ENCODE peak calls at places on chromosomes 2 and 18, in six cellular contexts. One of them, this sample, is unnamed.

GRCh38 chr2:227323818-227324217 is 1.2 kb upstream of the MFF start:
- DNase-seq in T follicular helper cell: no peak
- DNase-seq in NCI-H2107: no peak
- DNase-seq in left ventricle myocardium superior: no peak
- DNase-seq in T-helper 1 cell: no peak
- DNase-seq in activated CD4-positive, CD25-positive, alpha-beta regulatory T cell treated with anti-CD3 and anti-CD28 coated beads, Interleukin-2, amount 50 U/mL, for 72 hours: no peak
- DNase-seq in this sample: no peak

GRCh38 chr2:6665093-6665721 is 200.5 kb downstream of the CMPK2 start:
- DNase-seq in T follicular helper cell: no peak
- DNase-seq in NCI-H2107: no peak
- DNase-seq in left ventricle myocardium superior: no peak
- DNase-seq in T-helper 1 cell: no peak
- DNase-seq in activated CD4-positive, CD25-positive, alpha-beta regulatory T cell treated with anti-CD3 and anti-CD28 coated beads, Interleukin-2, amount 50 U/mL, for 72 hours: no peak
- DNase-seq in this sample: no peak

GRCh38 chr2:157404363-157404762 is 39.5 kb downstream of the CYTIP start:
- DNase-seq in T follicular helper cell: peak; percentile 69
- DNase-seq in NCI-H2107: no peak
- DNase-seq in left ventricle myocardium superior: no peak
- DNase-seq in T-helper 1 cell: peak; percentile 68
- DNase-seq in activated CD4-positive, CD25-positive, alpha-beta regulatory T cell treated with anti-CD3 and anti-CD28 coated beads, Interleukin-2, amount 50 U/mL, for 72 hours: peak; percentile 45
- DNase-seq in this sample: no peak

GRCh38 chr2:136495636-136496035 is 269.7 kb upstream of the THSD7B start:
- DNase-seq in T follicular helper cell: no peak
- DNase-seq in NCI-H2107: no peak
- DNase-seq in left ventricle myocardium superior: no peak
- DNase-seq in T-helper 1 cell: no peak
- DNase-seq in activated CD4-positive, CD25-positive, alpha-beta regulatory T cell treated with anti-CD3 and anti-CD28 coated beads, Interleukin-2, amount 50 U/mL, for 72 hours: no peak
- DNase-seq in this sample: no peak

GRCh38 chr2:112150851-112151250 is 12.7 kb downstream of the FBLN7 start:
- DNase-seq in T follicular helper cell: no peak
- DNase-seq in NCI-H2107: no peak
- DNase-seq in left ventricle myocardium superior: no peak
- DNase-seq in T-helper 1 cell: no peak
- DNase-seq in activated CD4-positive, CD25-positive, alpha-beta regulatory T cell treated with anti-CD3 and anti-CD28 coated beads, Interleukin-2, amount 50 U/mL, for 72 hours: no peak
- DNase-seq in this sample: no peak

GRCh38 chr2:238883315-238884004 is 35.6 kb downstream of the TWIST2 start:
- DNase-seq in T follicular helper cell: no peak
- DNase-seq in NCI-H2107: no peak
- DNase-seq in left ventricle myocardium superior: no peak
- DNase-seq in T-helper 1 cell: no peak
- DNase-seq in activated CD4-positive, CD25-positive, alpha-beta regulatory T cell treated with anti-CD3 and anti-CD28 coated beads, Interleukin-2, amount 50 U/mL, for 72 hours: no peak
- DNase-seq in this sample: no peak

GRCh38 chr18:37429768-37430167 is 135.8 kb downstream of the CELF4 start:
- DNase-seq in T follicular helper cell: no peak
- DNase-seq in NCI-H2107: no peak
- DNase-seq in left ventricle myocardium superior: no peak
- DNase-seq in T-helper 1 cell: no peak
- DNase-seq in activated CD4-positive, CD25-positive, alpha-beta regulatory T cell treated with anti-CD3 and anti-CD28 coated beads, Interleukin-2, amount 50 U/mL, for 72 hours: no peak
- DNase-seq in this sample: no peak

GRCh38 chr2:178404380-178404767 is 46.6 kb downstream of the PRKRA start:
- DNase-seq in T follicular helper cell: no peak
- DNase-seq in NCI-H2107: no peak
- DNase-seq in left ventricle myocardium superior: peak; percentile 34
- DNase-seq in T-helper 1 cell: no peak
- DNase-seq in activated CD4-positive, CD25-positive, alpha-beta regulatory T cell treated with anti-CD3 and anti-CD28 coated beads, Interleukin-2, amount 50 U/mL, for 72 hours: peak; percentile 33
- DNase-seq in this sample: no peak

GRCh38 chr2:152523091-152523490 is 188.1 kb downstream of the FMNL2 start:
- DNase-seq in T follicular helper cell: no peak
- DNase-seq in NCI-H2107: no peak
- DNase-seq in left ventricle myocardium superior: no peak
- DNase-seq in T-helper 1 cell: no peak
- DNase-seq in activated CD4-positive, CD25-positive, alpha-beta regulatory T cell treated with anti-CD3 and anti-CD28 coated beads, Interleukin-2, amount 50 U/mL, for 72 hours: no peak
- DNase-seq in this sample: no peak

GRCh38 chr2:156323754-156324153 is 8.8 kb downstream of the NR4A2 start:
- DNase-seq in T follicular helper cell: no peak
- DNase-seq in NCI-H2107: no peak
- DNase-seq in left ventricle myocardium superior: no peak
- DNase-seq in T-helper 1 cell: no peak
- DNase-seq in activated CD4-positive, CD25-positive, alpha-beta regulatory T cell treated with anti-CD3 and anti-CD28 coated beads, Interleukin-2, amount 50 U/mL, for 72 hours: no peak
- DNase-seq in this sample: no peak

GRCh38 chr2:160918909-160919503 is 241.2 kb upstream of the TANK start:
- DNase-seq in T follicular helper cell: peak; percentile 1
- DNase-seq in NCI-H2107: no peak
- DNase-seq in left ventricle myocardium superior: peak; percentile 87
- DNase-seq in T-helper 1 cell: peak; percentile 4
- DNase-seq in activated CD4-positive, CD25-positive, alpha-beta regulatory T cell treated with anti-CD3 and anti-CD28 coated beads, Interleukin-2, amount 50 U/mL, for 72 hours: no peak
- DNase-seq in this sample: peak; percentile 9

GRCh38 chr18:37335337-37335736 is 230.3 kb downstream of the CELF4 start:
- DNase-seq in T follicular helper cell: no peak
- DNase-seq in NCI-H2107: no peak
- DNase-seq in left ventricle myocardium superior: no peak
- DNase-seq in T-helper 1 cell: no peak
- DNase-seq in activated CD4-positive, CD25-positive, alpha-beta regulatory T cell treated with anti-CD3 and anti-CD28 coated beads, Interleukin-2, amount 50 U/mL, for 72 hours: no peak
- DNase-seq in this sample: peak; percentile 59

GRCh38 chr18:34998677-34999076 is 42.5 kb upstream of the MAPRE2 start:
- DNase-seq in T follicular helper cell: no peak
- DNase-seq in NCI-H2107: no peak
- DNase-seq in left ventricle myocardium superior: no peak
- DNase-seq in T-helper 1 cell: no peak
- DNase-seq in activated CD4-positive, CD25-positive, alpha-beta regulatory T cell treated with anti-CD3 and anti-CD28 coated beads, Interleukin-2, amount 50 U/mL, for 72 hours: no peak
- DNase-seq in this sample: no peak

GRCh38 chr2:138201326-138201725 is 237.1 kb downstream of the HNMT start:
- DNase-seq in T follicular helper cell: no peak
- DNase-seq in NCI-H2107: no peak
- DNase-seq in left ventricle myocardium superior: no peak
- DNase-seq in T-helper 1 cell: no peak
- DNase-seq in activated CD4-positive, CD25-positive, alpha-beta regulatory T cell treated with anti-CD3 and anti-CD28 coated beads, Interleukin-2, amount 50 U/mL, for 72 hours: no peak
- DNase-seq in this sample: no peak

GRCh38 chr2:121417826-121418225 is 112.9 kb upstream of the RNU4ATAC start:
- DNase-seq in T follicular helper cell: no peak
- DNase-seq in NCI-H2107: no peak
- DNase-seq in left ventricle myocardium superior: no peak
- DNase-seq in T-helper 1 cell: no peak
- DNase-seq in activated CD4-positive, CD25-positive, alpha-beta regulatory T cell treated with anti-CD3 and anti-CD28 coated beads, Interleukin-2, amount 50 U/mL, for 72 hours: no peak
- DNase-seq in this sample: no peak

GRCh38 chr2:160492401-160493226 is 993 bp downstream of the RBMS1 start:
- DNase-seq in T follicular helper cell: peak; percentile 31
- DNase-seq in NCI-H2107: no peak
- DNase-seq in left ventricle myocardium superior: peak; percentile 88
- DNase-seq in T-helper 1 cell: peak; percentile 45
- DNase-seq in activated CD4-positive, CD25-positive, alpha-beta regulatory T cell treated with anti-CD3 and anti-CD28 coated beads, Interleukin-2, amount 50 U/mL, for 72 hours: peak; percentile 55
- DNase-seq in this sample: peak; percentile 61

GRCh38 chr2:231687133-231687852 is 21.0 kb upstream of the PTMA start:
- DNase-seq in T follicular helper cell: peak; percentile 50
- DNase-seq in NCI-H2107: no peak
- DNase-seq in left ventricle myocardium superior: peak; percentile 78
- DNase-seq in T-helper 1 cell: peak; percentile 49
- DNase-seq in activated CD4-positive, CD25-positive, alpha-beta regulatory T cell treated with anti-CD3 and anti-CD28 coated beads, Interleukin-2, amount 50 U/mL, for 72 hours: peak; percentile 63
- DNase-seq in this sample: peak; percentile 91

GRCh38 chr2:29056452-29056851 is 17.9 kb downstream of the PCARE start:
- DNase-seq in T follicular helper cell: no peak
- DNase-seq in NCI-H2107: no peak
- DNase-seq in left ventricle myocardium superior: no peak
- DNase-seq in T-helper 1 cell: no peak
- DNase-seq in activated CD4-positive, CD25-positive, alpha-beta regulatory T cell treated with anti-CD3 and anti-CD28 coated beads, Interleukin-2, amount 50 U/mL, for 72 hours: no peak
- DNase-seq in this sample: no peak

GRCh38 chr2:97348841-97349240 is 235.9 kb downstream of the ANKRD36 start:
- DNase-seq in T follicular helper cell: no peak
- DNase-seq in NCI-H2107: no peak
- DNase-seq in left ventricle myocardium superior: no peak
- DNase-seq in T-helper 1 cell: no peak
- DNase-seq in activated CD4-positive, CD25-positive, alpha-beta regulatory T cell treated with anti-CD3 and anti-CD28 coated beads, Interleukin-2, amount 50 U/mL, for 72 hours: no peak
- DNase-seq in this sample: no peak

GRCh38 chr2:158984554-158985207 is 16.2 kb downstream of the TANC1 start:
- DNase-seq in T follicular helper cell: no peak
- DNase-seq in NCI-H2107: no peak
- DNase-seq in left ventricle myocardium superior: peak; percentile 62
- DNase-seq in T-helper 1 cell: no peak
- DNase-seq in activated CD4-positive, CD25-positive, alpha-beta regulatory T cell treated with anti-CD3 and anti-CD28 coated beads, Interleukin-2, amount 50 U/mL, for 72 hours: no peak
- DNase-seq in this sample: no peak

GRCh38 chr2:211982162-211982561 is 556.4 kb downstream of the ERBB4 start:
- DNase-seq in T follicular helper cell: no peak
- DNase-seq in NCI-H2107: no peak
- DNase-seq in left ventricle myocardium superior: no peak
- DNase-seq in T-helper 1 cell: no peak
- DNase-seq in activated CD4-positive, CD25-positive, alpha-beta regulatory T cell treated with anti-CD3 and anti-CD28 coated beads, Interleukin-2, amount 50 U/mL, for 72 hours: no peak
- DNase-seq in this sample: no peak

GRCh38 chr2:68565858-68566257 is 77.5 kb upstream of the PROKR1 start:
- DNase-seq in T follicular helper cell: no peak
- DNase-seq in NCI-H2107: no peak
- DNase-seq in left ventricle myocardium superior: no peak
- DNase-seq in T-helper 1 cell: no peak
- DNase-seq in activated CD4-positive, CD25-positive, alpha-beta regulatory T cell treated with anti-CD3 and anti-CD28 coated beads, Interleukin-2, amount 50 U/mL, for 72 hours: no peak
- DNase-seq in this sample: no peak

GRCh38 chr2:226601881-226602280 is 197.7 kb downstream of the IRS1 start:
- DNase-seq in T follicular helper cell: no peak
- DNase-seq in NCI-H2107: no peak
- DNase-seq in left ventricle myocardium superior: no peak
- DNase-seq in T-helper 1 cell: no peak
- DNase-seq in activated CD4-positive, CD25-positive, alpha-beta regulatory T cell treated with anti-CD3 and anti-CD28 coated beads, Interleukin-2, amount 50 U/mL, for 72 hours: no peak
- DNase-seq in this sample: no peak

GRCh38 chr18:433297-433696 is 67.2 kb downstream of the COLEC12 start:
- DNase-seq in T follicular helper cell: no peak
- DNase-seq in NCI-H2107: no peak
- DNase-seq in left ventricle myocardium superior: no peak
- DNase-seq in T-helper 1 cell: no peak
- DNase-seq in activated CD4-positive, CD25-positive, alpha-beta regulatory T cell treated with anti-CD3 and anti-CD28 coated beads, Interleukin-2, amount 50 U/mL, for 72 hours: no peak
- DNase-seq in this sample: no peak

GRCh38 chr2:190911813-190912212 is 31.2 kb downstream of the GLS start:
- DNase-seq in T follicular helper cell: no peak
- DNase-seq in NCI-H2107: no peak
- DNase-seq in left ventricle myocardium superior: no peak
- DNase-seq in T-helper 1 cell: no peak
- DNase-seq in activated CD4-positive, CD25-positive, alpha-beta regulatory T cell treated with anti-CD3 and anti-CD28 coated beads, Interleukin-2, amount 50 U/mL, for 72 hours: no peak
- DNase-seq in this sample: no peak

GRCh38 chr2:32611366-32611765 is 16.5 kb upstream of the TTC27 start:
- DNase-seq in T follicular helper cell: no peak
- DNase-seq in NCI-H2107: no peak
- DNase-seq in left ventricle myocardium superior: no peak
- DNase-seq in T-helper 1 cell: no peak
- DNase-seq in activated CD4-positive, CD25-positive, alpha-beta regulatory T cell treated with anti-CD3 and anti-CD28 coated beads, Interleukin-2, amount 50 U/mL, for 72 hours: no peak
- DNase-seq in this sample: no peak

GRCh38 chr2:63888490-63889402 is 47.0 kb downstream of the UGP2 start:
- DNase-seq in T follicular helper cell: peak; percentile 3
- DNase-seq in NCI-H2107: peak; percentile 34
- DNase-seq in left ventricle myocardium superior: peak; percentile 38
- DNase-seq in T-helper 1 cell: peak; percentile 8
- DNase-seq in activated CD4-positive, CD25-positive, alpha-beta regulatory T cell treated with anti-CD3 and anti-CD28 coated beads, Interleukin-2, amount 50 U/mL, for 72 hours: no peak
- DNase-seq in this sample: peak; percentile 24

GRCh38 chr2:84919885-84920580 is 14.6 kb downstream of the TMSB10 start:
- DNase-seq in T follicular helper cell: no peak
- DNase-seq in NCI-H2107: no peak
- DNase-seq in left ventricle myocardium superior: peak; percentile 35
- DNase-seq in T-helper 1 cell: no peak
- DNase-seq in activated CD4-positive, CD25-positive, alpha-beta regulatory T cell treated with anti-CD3 and anti-CD28 coated beads, Interleukin-2, amount 50 U/mL, for 72 hours: no peak
- DNase-seq in this sample: peak; percentile 49

GRCh38 chr2:198774576-198774975 is 683.2 kb downstream of the SATB2 start:
- DNase-seq in T follicular helper cell: no peak
- DNase-seq in NCI-H2107: no peak
- DNase-seq in left ventricle myocardium superior: no peak
- DNase-seq in T-helper 1 cell: no peak
- DNase-seq in activated CD4-positive, CD25-positive, alpha-beta regulatory T cell treated with anti-CD3 and anti-CD28 coated beads, Interleukin-2, amount 50 U/mL, for 72 hours: no peak
- DNase-seq in this sample: no peak